ENCODE peak calls at places on chromosomes 6 and 20, in four cellular contexts. B is stomach, I is testis, F is ovary. K is an unnamed sample.
A peak's percentile ranks its signal among the peaks of the same experiment; 100 is the strongest.

GRCh38 chr20:17761612-17762011 is 61.8 kb downstream of the BANF2 start:
- DNase-seq in F (no peak), B (no peak), I (no peak), K (no peak)

GRCh38 chr20:20549699-20550098 is 162.7 kb downstream of the RALGAPA2 start:
- DNase-seq in B (no peak), F (no peak), I (no peak), K (no peak)

GRCh38 chr6:73951186-73951585 is 255.2 kb downstream of the CD109 start:
- DNase-seq in F (no peak), B (no peak), I (no peak), K (no peak)

GRCh38 chr20:61627791-61628415 is 375.8 kb downstream of the CDH4 start:
- DNase-seq in F (no peak), B (no peak), I (no peak), K (no peak)

GRCh38 chr20:25251019-25251418 is 3.1 kb downstream of the PYGB start:
- DNase-seq in B (no peak), F (no peak), I (peak; percentile 10), K (no peak)

GRCh38 chr6:72040106-72040505 is 153.8 kb downstream of the RIMS1 start:
- DNase-seq in B (no peak), F (no peak), I (no peak), K (no peak)

GRCh38 chr6:50724381-50725124 is 11.2 kb downstream of the TFAP2D start:
- DNase-seq in B (no peak), I (no peak), F (no peak), K (no peak)

GRCh38 chr6:138198430-138199091 is 19.7 kb downstream of the PBOV1 start:
- DNase-seq in F (no peak), I (no peak), B (no peak), K (peak; percentile 5)

GRCh38 chr6:34062156-34062555 is 83.7 kb downstream of the GRM4 start:
- DNase-seq in B (no peak), I (no peak), F (no peak), K (no peak)

GRCh38 chr6:143368426-143368825 is 82.1 kb downstream of the ADAT2 start:
- DNase-seq in F (no peak), B (no peak), I (no peak), K (no peak)

GRCh38 chr6:142756215-142756630 is 188.8 kb downstream of the HIVEP2 start:
- DNase-seq in B (no peak), I (no peak), F (no peak), K (no peak)

GRCh38 chr6:53979468-53980067 is 131.7 kb upstream of the MLIP start:
- DNase-seq in B (no peak), F (no peak), I (peak; percentile 30), K (no peak)

GRCh38 chr6:25352265-25352664 is 73.1 kb downstream of the CARMIL1 start:
- DNase-seq in I (no peak), B (no peak), F (no peak), K (peak; percentile 50)

GRCh38 chr6:12849420-12850200 is 133.0 kb downstream of the PHACTR1 start:
- DNase-seq in F (no peak), I (no peak), B (no peak), K (no peak)

GRCh38 chr6:27312146-27312949 is at the start of gene POM121L2:
- DNase-seq in I (peak; percentile 77), F (peak; percentile 28), B (peak; percentile 80), K (no peak)

GRCh38 chr20:42572320-42573016 is 617.2 kb downstream of the PTPRT start:
- DNase-seq in B (no peak), I (no peak), F (no peak), K (no peak)

GRCh38 chr6:116763871-116764270 is 1.6 kb downstream of the FAM162B start:
- DNase-seq in I (no peak), F (no peak), B (no peak), K (no peak)

GRCh38 chr20:1934162-1934561 is 39.0 kb downstream of the SIRPA start:
- DNase-seq in F (peak; percentile 56), B (no peak), I (no peak), K (no peak)

DNA sequence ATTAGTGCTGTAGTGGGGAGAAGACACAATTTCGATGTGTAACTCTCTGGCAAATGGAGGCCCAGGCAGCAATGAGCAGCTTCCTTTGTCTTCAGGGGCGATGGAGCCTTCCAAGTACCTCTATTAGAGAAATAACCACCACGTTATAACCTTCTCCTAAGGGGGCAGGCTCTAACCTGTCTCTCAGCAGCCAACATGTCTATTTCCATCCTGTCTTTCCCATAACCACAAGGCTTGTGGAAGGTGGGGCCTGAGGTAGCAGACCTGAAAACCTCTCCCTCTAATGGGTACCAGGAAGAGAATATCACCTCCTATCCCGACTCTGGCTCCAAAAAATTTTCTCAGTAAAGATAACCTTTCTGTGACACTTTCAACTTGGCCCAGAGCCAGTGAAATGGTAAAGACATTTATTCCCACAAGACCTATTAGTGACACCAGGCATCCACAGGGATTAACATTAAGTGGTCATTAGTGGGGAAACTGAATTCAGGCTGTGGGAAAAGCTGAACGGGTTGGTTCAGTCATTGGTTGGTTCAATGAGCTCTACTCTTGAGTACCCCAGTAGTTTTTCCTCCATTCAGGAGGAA is 4.0 kb downstream of the PEX6 start:
- DNase-seq in I (no peak), F (no peak), B (no peak), K (no peak)
- TF ChIP-seq POLR2A in I (no peak), F (no peak), B (no peak), K (no peak)

DNA sequence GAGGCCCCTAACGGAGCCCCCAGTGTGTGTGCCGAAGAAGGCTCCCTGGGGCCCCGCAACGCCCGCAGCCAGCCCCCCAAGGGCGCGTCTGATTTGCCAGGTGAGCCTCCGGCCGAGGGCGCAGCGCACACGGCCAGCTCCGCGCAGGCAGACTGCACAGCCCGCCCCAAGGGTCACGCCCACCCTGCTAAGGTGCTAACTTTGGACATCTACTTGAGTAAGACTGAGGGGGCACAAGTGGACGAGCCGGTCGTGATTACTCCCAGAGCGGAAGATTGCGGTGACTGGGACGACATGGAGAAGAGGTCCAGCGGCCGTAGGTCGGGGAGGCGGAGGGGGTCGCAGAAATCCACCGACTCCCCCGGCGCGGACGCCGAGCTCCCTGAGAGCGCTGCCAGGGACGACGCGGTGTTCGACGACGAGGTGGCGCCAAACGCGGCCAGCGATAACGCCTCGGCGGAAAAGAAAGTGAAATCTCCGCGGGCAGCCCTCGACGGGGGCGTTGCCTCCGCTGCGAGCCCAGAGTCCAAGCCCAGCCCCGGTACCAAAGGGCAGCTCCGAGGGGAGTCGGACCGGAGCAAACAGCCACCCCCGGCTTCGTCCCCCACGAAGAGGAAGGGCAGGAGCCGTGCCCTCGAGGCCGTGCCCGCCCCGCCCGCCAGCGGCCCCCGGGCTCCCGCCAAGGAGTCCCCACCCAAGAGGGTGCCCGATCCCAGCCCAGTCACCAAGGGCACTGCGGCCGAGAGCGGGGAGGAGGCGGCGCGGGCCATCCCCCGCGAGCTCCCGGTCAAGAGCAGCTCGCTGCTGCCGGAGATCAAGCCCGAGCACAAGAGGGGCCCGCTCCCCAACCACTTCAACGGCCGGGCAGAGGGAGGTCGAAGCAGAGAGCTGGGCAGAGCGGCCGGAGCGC is 117.0 kb downstream of the RTN4IP1 start:
- DNase-seq in B (peak; percentile 84), I (peak; percentile 26), F (peak; percentile 62), K (no peak)
- TF ChIP-seq CTCF in B (no peak), I (no peak), F (no peak), K (no peak)

GRCh38 chr6:89410231-89411018 is 1.6 kb downstream of the RRAGD start:
- DNase-seq in F (no peak), B (no peak), I (no peak), K (peak; percentile 31)

GRCh38 chr6:89412071-89413005 is at the start of gene RRAGD:
- DNase-seq in I (peak; percentile 86), F (peak; percentile 45), B (peak; percentile 66), K (no peak)

GRCh38 chr6:89411269-89412070 is 603 bp downstream of the RRAGD start:
- DNase-seq in B (peak; percentile 27), F (peak; percentile 33), I (peak; percentile 38), K (peak; percentile 92)

GRCh38 chr6:89411019-89411268 is 1.1 kb downstream of the RRAGD start:
- DNase-seq in I (peak; percentile 60), F (peak; percentile 21), B (peak; percentile 27), K (peak; percentile 90)

GRCh38 chr6:89409461-89410035 is 2.5 kb downstream of the RRAGD start:
- DNase-seq in F (no peak), B (no peak), I (no peak), K (no peak)
- H3K4me1 ChIP-seq in F (peaks cover 2% of the 10 kb centered on the region), B (no peaks in the 10 kb centered on the region), I (peaks cover 6% of the 10 kb centered on the region), K (peaks cover 24% of the 10 kb centered on the region)

GRCh38 chr6:131199568-131200272 is 64.5 kb downstream of the AKAP7 start:
- DNase-seq in I (no peak), B (peak; percentile 34), F (no peak), K (no peak)
- TF ChIP-seq POLR2A in I (no peak), B (no peak), F (no peak), K (no peak)

GRCh38 chr6:3031857-3032256 is 32.2 kb downstream of the NQO2 start:
- DNase-seq in B (no peak), F (no peak), I (no peak), K (no peak)
- TF ChIP-seq CTCF in B (no peak), F (no peak), I (no peak), K (no peak)

K was measured in esophagus muscularis mucosa.